ENCODE peak calls at places on chromosomes 6 and 20, in five cellular contexts. H, L, N, C and U are unnamed samples.

GRCh38 chr6:43668151-43669028 is 19.2 kb downstream of the MRPS18A start:
- DNase-seq in H (peak), L (peak), N (peak), C (peak), U (peak)

GRCh38 chr6:71886184-71887005 is at the start of gene RIMS1:
- DNase-seq in H (peak), L (peak), N (no peak), C (no peak), U (peak)

GRCh38 chr6:141526985-141527384 is 605.7 kb upstream of the GJE1 start:
- DNase-seq in H (no peak), L (no peak), N (no peak), C (no peak), U (no peak)

GRCh38 chr20:63230800-63231268 is 4.9 kb upstream of the BIRC7 start:
- DNase-seq in H (peak), L (peak), N (peak), C (no peak), U (no peak)

GRCh38 chr6:128358111-128358780 is 162.2 kb downstream of the PTPRK start:
- DNase-seq in H (peak), L (no peak), N (no peak), C (no peak), U (peak)

GRCh38 chr6:41874741-41875140 is 20.4 kb downstream of the USP49 start:
- DNase-seq in H (no peak), L (no peak), N (no peak), C (no peak), U (no peak)

GRCh38 chr6:12148317-12148801 is 136.2 kb downstream of the HIVEP1 start:
- DNase-seq in H (peak), L (no peak), N (no peak), C (no peak), U (peak)

GRCh38 chr20:49594143-49594928 is 26.4 kb upstream of the PTGIS start:
- DNase-seq in H (peak), L (no peak), N (peak), C (no peak), U (peak)

GRCh38 chr20:11015440-11015839 is 341.6 kb upstream of the JAG1 start:
- DNase-seq in H (no peak), L (no peak), N (no peak), C (no peak), U (no peak)

GRCh38 chr20:58512808-58513552 is 2.2 kb downstream of the APCDD1L start:
- DNase-seq in H (no peak), L (peak), N (no peak), C (no peak), U (peak)

GRCh38 chr20:12902992-12903391 is 105.8 kb upstream of the SPTLC3 start:
- DNase-seq in H (no peak), L (no peak), N (no peak), C (no peak), U (no peak)

GRCh38 chr6:35077713-35078105 is 63.4 kb downstream of the TCP11 start:
- DNase-seq in H (no peak), L (no peak), N (no peak), C (no peak), U (no peak)

GRCh38 chr6:162211022-162211421 is 516.5 kb downstream of the PRKN start:
- DNase-seq in H (no peak), L (no peak), N (no peak), C (no peak), U (no peak)

GRCh38 chr6:8556370-8557018 is 121.1 kb upstream of the SLC35B3 start:
- DNase-seq in H (peak), L (no peak), N (no peak), C (peak), U (peak)